ENCODE peak calls at places on chromosomes 6 and 20, in six cellular contexts. G is fibroblast of the aortic adventitia, D is colonic mucosa, V is PC-9, J is choroid plexus epithelial cell, C is AG09309. I is an unnamed sample.

GRCh38 chr6:97687916-97688315 is 404.9 kb upstream of the MMS22L start:
- DNase-seq in G (no peak), D (no peak), V (no peak), J (no peak), C (no peak), I (no peak)

GRCh38 chr6:25366785-25367657 is 87.8 kb downstream of the CARMIL1 start:
- DNase-seq in G (peak), D (no peak), V (peak), J (peak), C (no peak), I (peak)

GRCh38 chr20:32841174-32841573 is 17.5 kb upstream of the EFCAB8 start:
- DNase-seq in G (no peak), D (no peak), V (no peak), J (no peak), C (no peak), I (no peak)

GRCh38 chr6:145071836-145072235 is 663.5 kb downstream of the EPM2A start:
- DNase-seq in G (peak), D (no peak), V (peak), J (peak), C (peak), I (peak)

GRCh38 chr6:89834884-89835792 is 5.5 kb downstream of the CASP8AP2 start:
- DNase-seq in G (no peak), D (no peak), V (no peak), J (peak), C (no peak), I (no peak)

GRCh38 chr6:18360188-18360587 is 27.0 kb upstream of the RNF144B start:
- DNase-seq in G (no peak), D (no peak), V (no peak), J (no peak), C (no peak), I (no peak)

GRCh38 chr6:156782691-156783320 is 5.6 kb downstream of the ARID1B start:
- DNase-seq in G (peak), D (no peak), V (no peak), J (no peak), C (no peak), I (no peak)

GRCh38 chr6:55866110-55866509 is 9.3 kb downstream of the BMP5 start:
- DNase-seq in G (no peak), D (no peak), V (peak), J (no peak), C (no peak), I (no peak)

GRCh38 chr6:139409026-139409425 is 34.6 kb upstream of the CITED2 start:
- DNase-seq in G (peak), D (no peak), V (peak), J (peak), C (peak), I (peak)

GRCh38 chr6:143901885-143902708 is 37.8 kb downstream of the ZC2HC1B start:
- DNase-seq in G (peak), D (peak), V (no peak), J (peak), C (peak), I (peak)

GRCh38 chr20:54062812-54063280 is 7.5 kb downstream of the BCAS1 start:
- DNase-seq in G (peak), D (no peak), V (peak), J (peak), C (peak), I (peak)

GRCh38 chr6:169571123-169571962 is 130.5 kb downstream of the WDR27 start:
- DNase-seq in G (peak), D (no peak), V (peak), J (peak), C (no peak), I (peak)

GRCh38 chr20:5919634-5920544 is 30.4 kb downstream of the TRMT6 start:
- DNase-seq in G (peak), D (no peak), V (no peak), J (no peak), C (no peak), I (peak)

GRCh38 chr6:129645371-129646139 is 64.4 kb downstream of the ARHGAP18 start:
- DNase-seq in G (no peak), D (no peak), V (peak), J (peak), C (no peak), I (no peak)

GRCh38 chr20:36575066-36575743 is 1.8 kb downstream of the TGIF2 start:
- DNase-seq in G (peak), D (peak), V (peak), J (peak), C (no peak), I (peak)

GRCh38 chr6:154292066-154292465 is 64.5 kb downstream of the IPCEF1 start:
- DNase-seq in G (no peak), D (no peak), V (peak), J (no peak), C (no peak), I (no peak)

GRCh38 chr20:23106271-23106851 is 20.2 kb upstream of the CD93 start:
- DNase-seq in G (no peak), D (no peak), V (no peak), J (peak), C (no peak), I (peak)

GRCh38 chr20:59515013-59515905 is 89.1 kb upstream of the PHACTR3 start:
- DNase-seq in G (peak), D (peak), V (peak), J (peak), C (peak), I (peak)

GRCh38 chr20:2867081-2867860 is 6.0 kb upstream of the PTPRA start:
- DNase-seq in G (no peak), D (peak), V (no peak), J (no peak), C (no peak), I (no peak)

GRCh38 chr6:32627831-32628230 is 9.4 kb upstream of the HLA-DQA1 start:
- DNase-seq in G (peak), D (no peak), V (no peak), J (peak), C (no peak), I (peak)

GRCh38 chr6:139996253-139996834 is 621.9 kb upstream of the CITED2 start:
- DNase-seq in G (no peak), D (no peak), V (no peak), J (peak), C (no peak), I (no peak)

GRCh38 chr20:32518593-32519366 is 66.4 kb downstream of the NOL4L start:
- DNase-seq in G (no peak), D (no peak), V (no peak), J (no peak), C (no peak), I (no peak)

GRCh38 chr20:9051508-9051907 is 17.4 kb upstream of the PLCB4 start:
- DNase-seq in G (peak), D (no peak), V (peak), J (peak), C (peak), I (peak)

GRCh38 chr20:64031822-64032314 is 4.1 kb upstream of the C20orf204 start:
- DNase-seq in G (no peak), D (no peak), V (no peak), J (no peak), C (no peak), I (no peak)

GRCh38 chr20:62676976-62677375 is 31.7 kb upstream of the NTSR1 start:
- DNase-seq in G (no peak), D (no peak), V (no peak), J (no peak), C (no peak), I (no peak)

GRCh38 chr20:50340586-50340985 is 150.0 kb downstream of the CEBPB start:
- DNase-seq in G (no peak), D (no peak), V (no peak), J (no peak), C (no peak), I (no peak)

GRCh38 chr20:4369798-4370124 is 351.9 kb upstream of the PRND start:
- DNase-seq in G (no peak), D (no peak), V (no peak), J (no peak), C (no peak), I (peak)

GRCh38 chr20:54256202-54256601 is 48.3 kb downstream of the PFDN4 start:
- DNase-seq in G (peak), D (no peak), V (no peak), J (no peak), C (no peak), I (no peak)

GRCh38 chr20:38601216-38602184 is at the start of gene ARHGAP40:
- DNase-seq in G (no peak), D (no peak), V (peak), J (peak), C (no peak), I (no peak)
- TF ChIP-seq CTCF in G (peak), D (no peak), V (peak), J (peak), C (peak), I (peak)

GRCh38 chr6:100457251-100457990 is 7.3 kb downstream of the SIM1 start:
- DNase-seq in G (no peak), D (no peak), V (no peak), J (no peak), C (no peak), I (no peak)

GRCh38 chr6:100459291-100459690 is 5.4 kb downstream of the SIM1 start:
- DNase-seq in G (no peak), D (no peak), V (no peak), J (no peak), C (no peak), I (no peak)

GRCh38 chr6:100456881-100457220 is 7.9 kb downstream of the SIM1 start:
- DNase-seq in G (no peak), D (no peak), V (no peak), J (no peak), C (no peak), I (no peak)

GRCh38 chr6:100460650-100461204 is 4.0 kb downstream of the SIM1 start:
- DNase-seq in G (no peak), D (no peak), V (no peak), J (no peak), C (no peak), I (no peak)

GRCh38 chr6:100458841-100459154 is 5.9 kb downstream of the SIM1 start:
- DNase-seq in G (no peak), D (no peak), V (no peak), J (no peak), C (no peak), I (no peak)
- H3K4me3 ChIP-seq in G (no peak), D (no peak), V (no peak), J (no peak), C (no peak), I (no peak)

DNA sequence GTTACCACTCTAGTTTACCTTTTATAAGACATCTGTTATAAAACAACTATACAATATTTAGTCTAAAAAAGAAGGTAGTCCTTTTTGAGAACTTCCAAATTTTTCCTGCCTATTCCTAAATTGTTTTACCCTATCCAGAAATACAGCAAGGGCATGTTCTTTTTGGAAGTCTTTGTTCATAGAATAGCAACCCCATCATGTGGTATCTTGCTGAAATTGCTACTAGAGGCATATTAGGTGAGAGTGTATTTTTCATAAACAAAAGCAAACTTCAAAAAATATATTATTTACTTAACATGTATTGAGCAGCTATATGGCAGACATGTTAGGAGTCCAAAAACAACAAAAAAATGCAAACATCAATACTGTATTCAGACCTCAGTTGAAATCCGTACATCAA is 371.8 kb upstream of the NRSN1 start:
- DNase-seq in G (no peak), D (no peak), V (no peak), J (peak), C (no peak), I (no peak)
- TF ChIP-seq CTCF in G (no peak), D (no peak), V (peak), J (peak), C (no peak), I (no peak)

DNA sequence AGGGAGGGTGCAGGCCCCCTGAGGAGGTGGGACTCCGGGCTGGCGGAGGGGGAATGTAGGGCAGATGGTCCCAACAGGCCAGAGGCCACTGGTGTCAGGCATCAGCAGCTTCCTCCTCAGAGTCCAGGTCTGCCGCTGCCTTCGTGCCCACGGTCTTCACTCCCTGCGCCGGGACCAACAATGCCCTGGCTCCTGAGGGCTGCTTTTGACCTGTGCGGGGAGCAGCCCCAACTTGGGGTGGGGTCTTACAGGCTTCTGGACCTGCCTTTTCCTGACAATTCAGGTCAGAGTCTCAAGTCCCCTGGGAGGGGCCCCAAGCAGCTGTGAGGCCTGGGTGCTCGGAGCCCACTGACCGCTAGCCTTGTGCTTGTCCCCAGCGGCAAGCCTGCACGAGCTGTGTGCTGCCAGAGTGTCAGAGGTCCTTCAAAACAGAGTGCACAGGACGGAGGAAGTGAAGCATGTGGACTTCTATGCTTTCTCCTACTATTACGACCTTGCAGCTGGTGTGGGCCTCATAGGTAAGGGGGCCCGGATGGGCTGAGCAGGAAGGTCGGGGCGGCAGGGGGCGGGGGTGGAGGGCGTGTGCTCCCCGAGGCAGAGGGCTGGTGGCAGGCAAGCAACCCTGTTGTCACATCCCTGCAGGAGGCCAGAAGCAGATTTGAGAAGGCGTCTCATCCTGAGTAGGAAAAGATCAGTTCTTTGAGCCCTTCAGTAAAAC is 25.3 kb upstream of the PYGB start:
- DNase-seq in G (no peak), D (no peak), V (no peak), J (peak), C (no peak), I (no peak)
- H3K4me3 ChIP-seq in G (no peak), D (no peak), V (no peak), J (no peak), C (no peak), I (no peak)

GRCh38 chr6:49606696-49607390 is 29.8 kb downstream of the RHAG start:
- DNase-seq in G (peak), D (peak), V (peak), J (peak), C (peak), I (peak)

DNA sequence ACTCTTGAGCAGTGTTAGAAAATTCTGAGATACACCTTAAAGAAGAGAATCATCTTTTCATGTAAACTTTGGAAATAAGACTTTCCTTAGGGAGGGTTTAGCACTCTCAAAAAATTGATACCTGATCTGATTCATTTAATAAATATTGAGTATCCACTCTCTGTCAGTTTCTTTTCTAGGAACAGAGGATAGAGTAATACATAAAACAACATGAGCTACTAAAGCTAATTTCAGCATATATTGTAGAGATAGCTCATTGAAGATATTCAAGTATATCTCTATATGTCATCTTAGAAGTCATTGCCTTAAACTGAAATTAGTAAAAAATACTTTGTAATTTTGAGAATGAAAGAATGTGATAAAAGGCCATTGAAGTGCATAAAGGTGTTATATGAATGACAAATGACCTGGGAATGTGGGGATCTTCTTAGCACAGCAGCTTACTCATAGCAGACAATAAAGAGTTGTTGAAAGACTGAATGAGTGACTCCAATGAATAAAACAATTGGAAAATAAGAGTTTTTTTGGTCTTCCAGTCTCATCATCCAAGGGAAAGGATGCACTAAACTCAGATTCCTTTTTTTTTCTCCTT is 29.2 kb downstream of the RHAG start:
- DNase-seq in G (no peak), D (no peak), V (no peak), J (no peak), C (no peak), I (no peak)
- TF ChIP-seq CTCF in G (no peak), D (no peak), V (peak), J (no peak), C (no peak), I (no peak)

GRCh38 chr6:152472325-152472724 is 164.8 kb downstream of the SYNE1 start:
- DNase-seq in G (no peak), D (no peak), V (no peak), J (no peak), C (no peak), I (no peak)
- H3K4me3 ChIP-seq in G (no peak), D (no peak), V (no peak), J (no peak), C (no peak), I (no peak)

GRCh38 chr6:36546958-36547645 is at the start of gene STK38:
- DNase-seq in G (peak), D (peak), V (peak), J (peak), C (peak), I (peak)
- TF ChIP-seq CTCF in G (peak), D (no peak), V (peak), J (no peak), C (peak), I (peak)

DNA sequence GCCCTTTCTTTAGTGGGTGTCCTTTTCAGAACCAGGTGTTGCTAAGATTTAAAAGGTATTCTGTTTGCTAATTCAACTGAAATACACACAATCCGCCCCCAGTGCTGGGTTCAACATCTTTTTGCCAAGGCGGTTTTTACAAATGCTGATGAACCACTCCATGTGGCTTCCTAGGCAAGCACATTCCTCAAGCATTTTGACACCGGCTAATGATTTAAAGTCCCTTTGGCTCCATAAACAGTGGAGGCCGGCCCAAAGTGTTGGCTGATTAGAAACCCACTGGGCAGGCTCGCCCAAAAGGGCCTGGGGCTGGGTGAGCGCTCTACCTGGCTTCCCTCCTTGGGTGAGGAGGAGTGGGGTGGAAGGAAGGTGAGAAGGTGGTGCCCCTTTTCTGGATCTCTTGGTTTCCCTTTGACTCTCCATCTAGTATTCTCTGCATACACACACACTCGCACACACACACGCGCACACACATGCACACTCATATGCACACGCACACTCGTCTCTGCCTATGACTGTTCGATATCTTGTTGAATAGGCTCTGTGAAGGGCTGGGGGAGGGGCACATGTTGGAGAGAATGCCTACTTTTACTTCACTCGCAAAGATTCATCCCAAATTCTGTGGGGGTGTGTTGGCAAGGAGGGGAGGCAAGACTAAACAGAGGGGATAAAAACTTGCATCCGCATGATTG is 66.7 kb upstream of the ARMC2 start:
- DNase-seq in G (peak), D (no peak), V (no peak), J (peak), C (no peak), I (peak)
- H3K4me3 ChIP-seq in G (peak), D (peak), V (peak), J (peak), C (peak), I (peak)

GRCh38 chr6:38234141-38234540 is 405.6 kb downstream of the BTBD9 start:
- DNase-seq in G (no peak), D (no peak), V (no peak), J (no peak), C (no peak), I (no peak)
- TF ChIP-seq CTCF in G (no peak), D (no peak), V (no peak), J (peak), C (no peak), I (no peak)

I was measured in fibroblast of pulmonary artery.